ENCODE peak calls at places on chromosomes 1 and 21, in four cellular contexts. G is MM.1S, A is fibroblast of lung, N is Caco-2. V is an unnamed sample.

GRCh38 chr1:36092798-36093185 is 4.1 kb downstream of the ADPRS start:
- DNase-seq in G (no peak), A (no peak), N (no peak), V (no peak)

GRCh38 chr1:24329797-24330543 is 10.8 kb downstream of the GRHL3 start:
- DNase-seq in G (no peak), A (peak), N (no peak), V (no peak)

GRCh38 chr1:150156868-150157603 is 7.3 kb downstream of the PLEKHO1 start:
- DNase-seq in G (no peak), A (no peak), N (no peak), V (no peak)

GRCh38 chr1:107196973-107197562 is 56.2 kb downstream of the NTNG1 start:
- DNase-seq in G (peak), A (peak), N (no peak), V (no peak)

GRCh38 chr1:119276558-119276957 is 92.0 kb upstream of the HAO2 start:
- DNase-seq in G (no peak), A (no peak), N (no peak), V (no peak)

GRCh38 chr1:151831605-151832004 is at the start of gene RORC:
- DNase-seq in G (no peak), A (no peak), N (no peak), V (no peak)

GRCh38 chr1:244761279-244761678 is 74.2 kb upstream of the COX20 start:
- DNase-seq in G (no peak), A (no peak), N (no peak), V (no peak)

GRCh38 chr1:2530501-2531361 is 668 bp upstream of the HES5 start:
- DNase-seq in G (no peak), A (no peak), N (no peak), V (no peak)

GRCh38 chr1:153324912-153325311 is 12.2 kb upstream of the PGLYRP3 start:
- DNase-seq in G (no peak), A (no peak), N (no peak), V (no peak)

GRCh38 chr21:33940846-33941245 is 25.2 kb upstream of the ATP5PO start:
- DNase-seq in G (no peak), A (peak), N (no peak), V (no peak)
- TF ChIP-seq CTCF in G (no peak), A (no peak), N (no peak), V (no peak)

DNA sequence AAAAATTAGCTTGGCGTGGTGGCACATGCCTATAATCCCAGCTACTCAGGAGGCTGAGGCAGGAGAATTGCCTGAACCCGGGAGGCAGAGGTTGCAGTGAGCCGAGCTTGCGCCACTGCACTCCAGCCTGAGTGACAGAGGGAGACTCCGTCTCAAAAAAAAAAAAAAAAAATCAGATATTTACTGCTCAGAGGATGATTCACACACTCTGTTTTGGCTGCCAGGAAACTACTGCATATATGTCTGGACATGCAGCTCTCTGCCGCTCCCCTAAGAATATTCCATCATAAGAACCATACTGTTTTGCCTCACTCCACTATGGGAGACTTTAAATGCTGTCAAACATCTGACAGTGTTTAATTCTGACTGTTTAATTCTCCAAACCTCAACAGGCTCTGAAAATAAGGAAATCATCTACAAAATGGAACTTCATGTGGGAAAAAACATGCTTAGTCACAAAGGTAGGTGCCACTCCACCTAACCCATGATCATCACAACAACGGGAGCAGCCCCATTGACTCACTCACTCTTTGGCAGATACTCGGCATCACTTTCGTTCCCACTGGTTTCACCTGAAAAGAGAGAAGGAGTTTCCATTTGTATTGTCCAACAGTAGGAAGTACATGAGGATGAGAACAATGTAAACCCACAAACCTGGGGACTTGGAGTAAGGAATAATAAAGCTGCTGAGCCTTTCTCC is 29.3 kb upstream of the BCAS2 start:
- DNase-seq in G (no peak), A (peak), N (no peak), V (no peak)
- TF ChIP-seq CTCF in G (no peak), A (no peak), N (no peak), V (no peak)

DNA sequence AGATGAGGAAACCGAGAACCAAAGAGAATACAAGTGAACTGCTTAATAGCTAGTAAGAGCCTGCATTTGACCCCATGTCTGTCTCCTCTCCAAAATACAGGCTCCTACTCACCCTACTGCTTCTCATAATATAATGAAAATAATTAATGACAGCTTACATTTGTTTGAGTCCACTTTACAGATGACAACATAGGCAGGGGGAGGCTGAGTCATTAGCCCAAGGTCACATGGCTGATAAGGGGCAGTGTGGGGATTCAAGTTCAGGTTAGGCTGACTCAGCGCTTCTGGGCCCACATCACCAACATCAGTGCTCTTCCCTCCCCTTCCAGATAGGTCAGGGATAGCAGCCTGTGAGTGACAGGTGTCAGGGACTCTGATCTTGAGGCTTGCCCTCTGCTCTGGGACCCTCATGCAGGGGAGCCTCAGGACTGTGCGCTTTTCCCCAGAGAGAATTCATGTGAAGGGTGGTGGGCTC is 16.2 kb downstream of the AZIN2 start:
- DNase-seq in G (no peak), A (peak), N (no peak), V (no peak)
- TF ChIP-seq CTCF in G (no peak), A (no peak), N (no peak), V (no peak)

DNA sequence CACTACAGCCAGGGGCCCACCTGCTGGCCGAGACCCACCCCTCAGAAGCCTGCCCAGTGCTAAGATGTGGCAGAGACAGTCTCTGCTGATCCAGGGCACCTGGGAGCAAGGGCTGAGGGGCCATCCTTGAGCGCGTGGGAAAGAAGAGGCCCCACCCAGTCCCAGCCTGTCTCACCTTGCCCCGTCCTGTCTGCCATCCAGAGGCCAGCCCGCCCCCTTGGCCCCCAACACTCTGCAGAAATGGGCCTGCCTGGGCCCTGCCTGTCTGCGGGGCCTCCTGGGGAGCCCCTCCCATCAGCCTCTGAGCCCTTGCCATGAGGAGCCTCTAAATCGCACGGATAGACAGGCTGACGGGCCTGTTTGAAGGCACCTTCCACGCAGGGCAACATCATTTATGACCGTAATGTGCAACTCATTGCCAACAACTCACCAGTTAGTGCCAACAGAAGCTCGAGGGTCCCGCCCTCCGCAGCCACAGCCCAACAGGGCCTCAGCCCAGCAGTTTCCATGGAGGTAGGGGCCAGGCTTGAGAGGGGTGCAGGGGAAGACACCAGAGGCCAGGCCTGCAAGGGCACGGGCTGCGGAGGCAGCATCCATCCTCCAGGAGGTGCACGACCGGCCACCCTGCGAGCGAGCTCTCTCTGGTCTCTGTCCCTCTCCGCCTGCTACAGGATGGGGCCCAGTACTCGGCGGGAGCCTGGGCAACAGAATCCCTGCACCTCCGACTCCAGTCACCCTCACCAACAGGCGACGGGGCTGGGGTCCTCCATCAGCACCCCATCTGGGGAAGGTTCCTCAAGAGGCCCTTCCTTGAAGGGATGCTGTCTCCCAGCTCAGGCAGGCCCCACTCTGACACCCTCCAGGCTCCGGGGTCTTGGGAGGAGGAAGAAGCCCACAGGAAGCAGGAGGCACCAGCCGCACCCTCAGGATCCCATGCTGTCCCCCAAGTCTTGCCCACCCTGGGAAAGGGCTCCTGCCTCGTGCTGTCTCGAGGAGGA is 78.0 kb downstream of the MEGF6 start:
- DNase-seq in G (no peak), A (no peak), N (no peak), V (no peak)
- TF ChIP-seq CTCF in G (peak), A (no peak), N (no peak), V (no peak)